ENCODE peak calls at places on chromosome 3, in nine cellular contexts. S, J, C, U, E, I, H, Y and N are unnamed samples.

GRCh38 chr3:113981803-113982202 is 34.0 kb downstream of the ZDHHC23 start:
- DNase-seq in S (no peak), J (no peak), C (no peak), U (no peak), E (no peak), I (no peak), H (no peak), Y (no peak), N (no peak)

GRCh38 chr3:37024092-37024491 is 30.8 kb downstream of the MLH1 start:
- DNase-seq in S (peak), J (peak), C (no peak), U (no peak), E (no peak), I (no peak), H (peak), Y (peak), N (no peak)

GRCh38 chr3:19046440-19046839 is 101.9 kb upstream of the KCNH8 start:
- DNase-seq in S (no peak), J (no peak), C (no peak), U (no peak), E (no peak), I (no peak), H (no peak), Y (no peak), N (no peak)

GRCh38 chr3:149198611-149199010 is 23.0 kb downstream of the CP start:
- DNase-seq in S (peak), J (no peak), C (no peak), U (no peak), E (no peak), I (no peak), H (no peak), Y (peak), N (no peak)

GRCh38 chr3:53182759-53183355 is 21.8 kb downstream of the PRKCD start:
- DNase-seq in S (no peak), J (no peak), C (no peak), U (no peak), E (no peak), I (no peak), H (no peak), Y (no peak), N (no peak)

GRCh38 chr3:104916971-104917370 is 449.7 kb upstream of the ALCAM start:
- DNase-seq in S (peak), J (no peak), C (no peak), U (no peak), E (no peak), I (no peak), H (no peak), Y (peak), N (no peak)

GRCh38 chr3:114452176-114452744 is 158.4 kb downstream of the TIGIT start:
- DNase-seq in S (no peak), J (no peak), C (no peak), U (no peak), E (no peak), I (no peak), H (no peak), Y (peak), N (no peak)

GRCh38 chr3:68880632-68881031 is 51.7 kb downstream of the TAFA4 start:
- DNase-seq in S (no peak), J (no peak), C (no peak), U (no peak), E (no peak), I (no peak), H (no peak), Y (no peak), N (no peak)

GRCh38 chr3:46558184-46559029 is 7.7 kb downstream of the LRRC2 start:
- DNase-seq in S (peak), J (peak), C (peak), U (peak), E (peak), I (peak), H (peak), Y (peak), N (peak)

GRCh38 chr3:16190704-16191103 is 16.2 kb downstream of the GALNT15 start:
- DNase-seq in S (no peak), J (no peak), C (no peak), U (no peak), E (no peak), I (no peak), H (no peak), Y (no peak), N (no peak)

GRCh38 chr3:128178782-128179473 is 25.6 kb downstream of the EEFSEC start:
- DNase-seq in S (no peak), J (no peak), C (no peak), U (no peak), E (no peak), I (no peak), H (no peak), Y (no peak), N (no peak)

GRCh38 chr3:106457278-106458210 is 588.7 kb upstream of the CBLB start:
- DNase-seq in S (peak), J (peak), C (no peak), U (no peak), E (peak), I (peak), H (peak), Y (peak), N (no peak)

GRCh38 chr3:15899438-15899837 is 101.7 kb upstream of the ANKRD28 start:
- DNase-seq in S (peak), J (no peak), C (no peak), U (no peak), E (peak), I (no peak), H (no peak), Y (peak), N (no peak)

GRCh38 chr3:185470323-185470722 is 28.5 kb downstream of the TMEM41A start:
- DNase-seq in S (no peak), J (no peak), C (no peak), U (no peak), E (no peak), I (no peak), H (no peak), Y (no peak), N (no peak)

GRCh38 chr3:169886671-169887070 is 16.9 kb upstream of the LRRC31 start:
- DNase-seq in S (peak), J (no peak), C (no peak), U (no peak), E (peak), I (peak), H (no peak), Y (peak), N (no peak)

GRCh38 chr3:35722902-35723301 is 83.6 kb downstream of the ARPP21 start:
- DNase-seq in S (no peak), J (no peak), C (no peak), U (no peak), E (no peak), I (no peak), H (no peak), Y (no peak), N (no peak)
- TF ChIP-seq CTCF in S (no peak), J (no peak), C (no peak), U (no peak), E (no peak), I (no peak), H (no peak), Y (no peak), N (no peak)

DNA sequence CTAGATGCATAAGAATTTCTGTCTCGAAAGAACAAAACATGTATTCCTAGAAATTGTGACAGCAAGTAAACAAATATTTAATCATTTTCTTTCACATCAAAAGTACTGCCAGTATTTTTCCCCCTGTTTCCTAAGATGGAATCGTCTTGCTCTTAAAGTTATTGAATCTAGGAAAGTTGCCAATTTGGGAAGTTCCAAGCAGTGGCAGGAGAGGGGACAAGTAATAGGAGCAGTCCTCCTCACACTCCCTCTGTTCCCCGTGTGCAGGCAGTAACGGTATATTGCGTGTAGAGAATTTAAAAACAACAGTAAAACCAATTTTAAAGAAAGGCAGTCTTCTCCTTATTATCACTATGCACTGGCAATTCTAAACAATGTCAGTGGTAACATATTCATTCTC is 619.8 kb downstream of the TBL1XR1 start:
- DNase-seq in S (no peak), J (no peak), C (no peak), U (no peak), E (no peak), I (no peak), H (no peak), Y (no peak), N (no peak)
- TF ChIP-seq CTCF in S (no peak), J (no peak), C (no peak), U (no peak), E (no peak), I (no peak), H (no peak), Y (no peak), N (no peak)

DNA sequence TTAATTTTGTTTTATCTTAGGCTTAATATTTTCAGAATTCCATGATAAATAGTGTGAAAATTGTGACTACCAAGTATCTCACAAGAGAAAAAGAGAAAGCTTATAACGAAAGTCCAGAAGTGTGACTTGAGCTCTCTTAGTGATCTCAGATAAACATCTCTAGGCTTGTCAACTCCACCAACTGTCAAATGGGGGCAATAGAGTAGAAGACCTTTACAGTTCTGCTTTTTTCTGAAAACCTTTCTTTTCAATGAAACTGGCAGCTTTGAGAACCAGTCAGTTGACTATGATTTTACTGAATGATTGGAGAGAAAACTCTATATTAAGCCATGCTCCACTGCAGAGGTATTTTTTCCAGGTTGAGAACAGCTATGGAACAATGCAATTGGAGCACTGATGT is 119.2 kb upstream of the TP63 start:
- DNase-seq in S (no peak), J (peak), C (no peak), U (no peak), E (no peak), I (no peak), H (peak), Y (no peak), N (no peak)
- TF ChIP-seq CTCF in S (no peak), J (peak), C (no peak), U (no peak), E (no peak), I (no peak), H (peak), Y (no peak), N (no peak)

GRCh38 chr3:13420817-13421755 is 964 bp upstream of the NUP210 start:
- DNase-seq in S (no peak), J (peak), C (peak), U (peak), E (no peak), I (no peak), H (peak), Y (no peak), N (peak)

GRCh38 chr3:13424111-13424844 is 4.2 kb upstream of the NUP210 start:
- DNase-seq in S (no peak), J (no peak), C (no peak), U (no peak), E (no peak), I (no peak), H (no peak), Y (no peak), N (no peak)

GRCh38 chr3:13419356-13420050 is 619 bp downstream of the NUP210 start:
- DNase-seq in S (peak), J (peak), C (peak), U (no peak), E (no peak), I (no peak), H (peak), Y (no peak), N (peak)

GRCh38 chr3:13416002-13416793 is 3.9 kb downstream of the NUP210 start:
- DNase-seq in S (no peak), J (no peak), C (no peak), U (no peak), E (no peak), I (no peak), H (no peak), Y (no peak), N (peak)

GRCh38 chr3:13420051-13420816 is at the start of gene NUP210:
- DNase-seq in S (no peak), J (peak), C (peak), U (peak), E (no peak), I (no peak), H (peak), Y (no peak), N (peak)
- TF ChIP-seq CTCF in S (no peak), J (no peak), C (no peak), U (no peak), E (no peak), I (no peak), H (no peak), Y (no peak), N (no peak)

GRCh38 chr3:58531956-58532355 is 5.0 kb downstream of the ACOX2 start:
- DNase-seq in S (peak), J (no peak), C (no peak), U (no peak), E (no peak), I (no peak), H (no peak), Y (no peak), N (no peak)

GRCh38 chr3:58530354-58530865 is 6.6 kb downstream of the ACOX2 start:
- DNase-seq in S (no peak), J (no peak), C (no peak), U (no peak), E (no peak), I (no peak), H (no peak), Y (no peak), N (no peak)

GRCh38 chr3:58534592-58535494 is 2.1 kb downstream of the ACOX2 start:
- DNase-seq in S (no peak), J (no peak), C (no peak), U (no peak), E (no peak), I (no peak), H (peak), Y (no peak), N (no peak)

GRCh38 chr3:58531555-58531954 is 5.4 kb downstream of the ACOX2 start:
- DNase-seq in S (no peak), J (no peak), C (no peak), U (no peak), E (no peak), I (no peak), H (no peak), Y (no peak), N (no peak)

GRCh38 chr3:58532794-58533220 is 4.2 kb downstream of the ACOX2 start:
- DNase-seq in S (peak), J (peak), C (peak), U (peak), E (no peak), I (peak), H (peak), Y (peak), N (peak)
- TF ChIP-seq CTCF in S (peak), J (peak), C (peak), U (peak), E (peak), I (peak), H (peak), Y (peak), N (peak)

DNA sequence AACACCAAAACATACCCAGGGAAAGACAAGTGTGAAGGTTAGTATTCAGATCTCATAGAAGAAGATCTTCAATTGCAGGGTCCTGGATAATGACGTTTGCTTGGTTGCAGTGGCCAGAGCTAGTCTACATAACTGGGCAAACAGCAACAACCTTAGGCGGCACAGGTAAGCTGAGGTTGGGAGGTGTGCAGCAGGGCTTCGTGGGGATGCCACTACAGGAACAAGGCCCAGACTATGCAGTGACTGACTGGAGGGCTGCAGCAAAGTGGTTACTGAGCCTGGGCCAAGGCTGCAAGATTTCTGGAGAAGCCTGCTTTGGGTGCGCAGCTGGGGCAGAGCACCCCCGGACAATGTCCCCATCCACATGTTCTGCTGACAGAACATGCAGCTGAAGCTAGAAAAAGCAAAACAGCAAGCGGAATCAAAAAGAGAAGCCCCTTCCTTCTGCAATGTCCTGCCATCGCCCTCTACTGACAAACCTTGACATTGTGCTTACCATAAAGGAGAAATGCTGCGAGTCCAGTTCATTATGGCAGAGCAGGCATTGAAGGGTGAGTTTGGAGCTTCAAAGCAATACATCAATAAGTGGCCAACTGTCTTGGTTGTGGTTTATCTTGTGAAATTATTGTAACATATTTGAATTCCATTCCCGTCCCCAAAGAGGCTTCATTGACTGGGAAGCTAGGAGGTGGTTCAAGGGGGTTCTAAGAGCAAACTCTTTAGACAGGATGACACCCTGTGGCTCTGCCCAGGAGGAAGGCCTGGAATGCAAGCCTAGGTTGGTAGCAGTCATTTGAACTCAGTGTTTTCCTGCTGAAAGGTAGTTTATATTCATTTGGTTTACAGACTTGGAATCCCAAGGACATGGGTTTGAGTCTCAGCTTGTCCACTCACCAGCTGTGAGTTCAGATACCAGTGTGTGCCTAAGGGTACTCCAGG is 217.0 kb downstream of the PDCD6IP start:
- DNase-seq in S (peak), J (no peak), C (no peak), U (no peak), E (no peak), I (no peak), H (no peak), Y (peak), N (peak)
- TF ChIP-seq CTCF in S (peak), J (peak), C (no peak), U (no peak), E (peak), I (no peak), H (peak), Y (peak), N (no peak)

GRCh38 chr3:10116138-10116460 is 624 bp downstream of the BRK1 start:
- DNase-seq in S (no peak), J (no peak), C (no peak), U (no peak), E (no peak), I (no peak), H (peak), Y (no peak), N (peak)
- TF ChIP-seq CTCF in S (no peak), J (no peak), C (no peak), U (no peak), E (no peak), I (no peak), H (no peak), Y (no peak), N (no peak)

GRCh38 chr3:159982442-159982841 is 6.2 kb upstream of the IL12A start:
- DNase-seq in S (no peak), J (no peak), C (no peak), U (no peak), E (no peak), I (no peak), H (no peak), Y (peak), N (no peak)

GRCh38 chr3:159977295-159977694 is 11.3 kb upstream of the IL12A start:
- DNase-seq in S (no peak), J (no peak), C (no peak), U (no peak), E (no peak), I (no peak), H (no peak), Y (no peak), N (no peak)

GRCh38 chr3:159978353-159978752 is 10.3 kb upstream of the IL12A start:
- DNase-seq in S (no peak), J (no peak), C (no peak), U (no peak), E (no peak), I (no peak), H (no peak), Y (peak), N (no peak)

GRCh38 chr3:159978918-159979703 is 9.5 kb upstream of the IL12A start:
- DNase-seq in S (no peak), J (no peak), C (no peak), U (no peak), E (no peak), I (no peak), H (no peak), Y (no peak), N (no peak)
- TF ChIP-seq CTCF in S (no peak), J (no peak), C (no peak), U (no peak), E (no peak), I (no peak), H (no peak), Y (no peak), N (no peak)